ENCODE peak calls at places on chromosomes 11 and 22, in seven cellular contexts. Y is left colon; U is cardiac muscle cell; J is stimulated activated CD8-positive, alpha-beta memory T cell treated with anti-CD3 and anti-CD28 coated beads, Interleukin-4, amount 100 ng/mL, for 4 hours; T is activated T-cell treated with anti-CD3 and anti-CD28 coated beads for 1 hour; Q is kidney epithelial cell; I is CD8-positive, alpha-beta T cell. K is an unnamed sample.

GRCh38 chr22:24302591-24302990 is 32.0 kb downstream of the SPECC1L start:
- DNase-seq in U (no peak), T (no peak), Y (no peak), I (no peak), Q (no peak), J (no peak), K (no peak)

GRCh38 chr11:112655386-112655785 is 305.8 kb upstream of the NCAM1 start:
- DNase-seq in Q (no peak), Y (peak), T (no peak), J (no peak), I (no peak), U (peak), K (no peak)

GRCh38 chr11:111530091-111530490 is 10.4 kb upstream of the LAYN start:
- DNase-seq in J (no peak), Q (no peak), I (no peak), Y (no peak), U (peak), T (no peak), K (no peak)

GRCh38 chr11:34972892-34973291 is 56.5 kb downstream of the PDHX start:
- DNase-seq in T (no peak), J (no peak), U (peak), Q (no peak), I (no peak), Y (no peak), K (no peak)

GRCh38 chr11:94450061-94450460 is 43.6 kb downstream of the MRE11 start:
- DNase-seq in U (peak), I (no peak), Q (no peak), J (no peak), Y (no peak), T (no peak), K (no peak)

GRCh38 chr11:1852885-1853284 is at the start of gene LSP1:
- DNase-seq in T (peak), I (peak), J (peak), Y (peak), Q (no peak), U (no peak), K (peak)

GRCh38 chr22:47929073-47929472 is 1166.6 kb downstream of the TBC1D22A start:
- DNase-seq in U (no peak), Q (no peak), I (no peak), Y (no peak), J (no peak), T (no peak), K (no peak)

GRCh38 chr11:34459507-34460162 is 20.9 kb downstream of the CAT start:
- DNase-seq in T (no peak), Y (no peak), Q (no peak), I (no peak), J (no peak), U (no peak), K (no peak)

GRCh38 chr11:70933986-70934583 is 318.3 kb downstream of the SHANK2 start:
- DNase-seq in I (no peak), Q (no peak), U (no peak), T (no peak), Y (no peak), J (no peak), K (no peak)

GRCh38 chr11:44638032-44638431 is 72.6 kb downstream of the CD82 start:
- DNase-seq in U (peak), I (no peak), T (no peak), Q (no peak), Y (no peak), J (no peak), K (no peak)

GRCh38 chr11:129546266-129546665 is 170.6 kb downstream of the BARX2 start:
- DNase-seq in U (no peak), Y (no peak), I (no peak), T (no peak), J (no peak), Q (no peak), K (no peak)

GRCh38 chr11:64224891-64225607 is 937 bp downstream of the TRPT1 start:
- DNase-seq in U (no peak), J (no peak), T (no peak), I (no peak), Y (no peak), Q (no peak), K (no peak)

GRCh38 chr11:59556115-59556882 is 45.0 kb downstream of the OR4D9 start:
- DNase-seq in Q (no peak), I (no peak), Y (no peak), J (peak), T (peak), U (peak), K (peak)

GRCh38 chr11:2928605-2929510 is at the start of gene PHLDA2:
- DNase-seq in Y (peak), Q (no peak), I (peak), T (peak), U (peak), J (no peak), K (no peak)

GRCh38 chr11:95505927-95506426 is 275.0 kb upstream of the SESN3 start:
- DNase-seq in U (peak), J (no peak), I (no peak), T (no peak), Y (no peak), Q (no peak), K (no peak)

GRCh38 chr22:31695423-31695822 is 33.4 kb upstream of the PISD start:
- DNase-seq in U (peak), T (no peak), I (no peak), Y (no peak), J (no peak), Q (no peak), K (peak)

GRCh38 chr11:2196970-2197770 is 25.6 kb upstream of the TH start:
- DNase-seq in U (peak), I (peak), Y (peak), T (peak), J (peak), Q (no peak), K (peak)

GRCh38 chr11:47518212-47518959 is 34.5 kb downstream of the CELF1 start:
- DNase-seq in I (no peak), U (no peak), J (no peak), Y (no peak), Q (no peak), T (no peak), K (no peak)

GRCh38 chr11:13143486-13144297 is 133.9 kb upstream of the BMAL1 start:
- DNase-seq in Q (no peak), T (no peak), U (no peak), J (no peak), Y (peak), I (no peak), K (no peak)